ENCODE peak calls at places on chromosomes 11 and 22, in five cellular contexts. L is brain microvascular endothelial cell, D is neural progenitor cell, F is left lung, K is ovary. I is an unnamed sample.
A peak's percentile ranks its signal among the peaks of the same experiment; 100 is the strongest.

GRCh38 chr11:35364101-35364780 is 55.1 kb downstream of the SLC1A2 start:
- DNase-seq in L (peak; percentile 80), D (peak; percentile 13), F (no peak), K (peak; percentile 15), I (no peak)

GRCh38 chr11:41612415-41612814 is 153.0 kb upstream of the LRRC4C start:
- DNase-seq in L (no peak), D (peak; percentile 3), F (no peak), K (no peak), I (no peak)

GRCh38 chr11:58560842-58561241 is 14.8 kb downstream of the LPXN start:
- DNase-seq in L (no peak), D (no peak), F (no peak), K (no peak), I (no peak)

GRCh38 chr22:30315962-30316576 is 10.7 kb downstream of the TBC1D10A start:
- DNase-seq in L (no peak), D (no peak), F (no peak), K (no peak), I (no peak)

GRCh38 chr22:48690583-48691317 is 1136.9 kb downstream of the BRD1 start:
- DNase-seq in L (no peak), D (no peak), F (peak; percentile 74), K (no peak), I (no peak)

GRCh38 chr11:122337241-122338176 is 221.5 kb upstream of the BLID start:
- DNase-seq in L (no peak), D (no peak), F (no peak), K (no peak), I (peak; percentile 46)

GRCh38 chr11:79259800-79260199 is 181.0 kb downstream of the TENM4 start:
- DNase-seq in L (no peak), D (no peak), F (no peak), K (no peak), I (peak; percentile 19)

GRCh38 chr11:70326365-70326803 is 55.9 kb downstream of the PPFIA1 start:
- DNase-seq in L (no peak), D (no peak), F (no peak), K (no peak), I (no peak)

GRCh38 chr11:128456566-128457268 is 130.6 kb downstream of the ETS1 start:
- DNase-seq in L (no peak), D (no peak), F (no peak), K (no peak), I (no peak)

GRCh38 chr22:49166746-49167145 is 660.9 kb downstream of the BRD1 start:
- DNase-seq in L (no peak), D (no peak), F (no peak), K (no peak), I (no peak)

GRCh38 chr11:94835571-94835970 is 67.4 kb downstream of the AMOTL1 start:
- DNase-seq in L (no peak), D (no peak), F (no peak), K (no peak), I (no peak)
- H3K27ac ChIP-seq in L (peak overlapping the region; percentile 42), D (no peak overlapping the region), F (no peak overlapping the region), K (no peak overlapping the region), I (no peak overlapping the region)

GRCh38 chr11:75292943-75293342 is 52.4 kb downstream of the TPBGL start:
- DNase-seq in L (no peak), D (no peak), F (no peak), K (no peak), I (no peak)
- TF ChIP-seq CTCF in L (no peak), D (no peak), F (no peak), K (no peak), I (no peak)

DNA sequence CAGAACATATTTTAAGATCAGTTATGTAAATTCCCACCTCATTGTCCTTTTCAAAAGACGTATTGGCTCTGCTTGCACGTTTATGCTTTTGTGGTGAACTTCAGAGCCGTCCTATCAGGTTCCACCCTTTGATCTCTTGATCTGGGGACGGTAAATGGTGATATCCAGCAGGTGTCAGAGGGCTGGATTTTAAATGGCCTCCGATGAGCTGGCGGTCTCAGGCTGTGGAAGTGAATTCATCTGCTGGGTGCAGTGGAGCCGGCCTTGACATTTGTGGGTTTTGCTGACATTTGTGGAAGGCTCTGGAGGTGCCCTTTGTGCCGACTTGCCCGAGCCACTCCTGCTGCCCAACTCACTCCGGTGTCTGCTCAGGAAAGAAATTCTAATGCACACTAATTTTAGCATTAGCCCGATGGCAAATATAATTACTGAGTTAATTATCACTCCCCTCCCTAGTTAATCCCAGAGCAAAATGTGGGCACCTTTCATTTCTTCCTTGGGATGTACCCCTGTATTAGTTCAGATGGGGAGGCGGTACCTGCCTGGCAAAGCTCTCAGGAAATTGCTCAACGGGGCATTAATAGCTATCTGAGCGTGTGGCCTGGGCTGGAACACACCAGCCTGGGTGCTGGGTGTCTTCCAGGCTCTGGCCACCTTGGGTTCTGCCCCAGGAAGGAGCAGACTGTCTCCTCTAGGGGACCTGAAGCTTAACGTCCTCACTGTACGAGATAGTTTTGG is 9.1 kb downstream of the LRP5 start:
- DNase-seq in L (no peak), D (no peak), F (no peak), K (no peak), I (no peak)
- H3K36me3 ChIP-seq in L (no peaks in the 10 kb centered on the region), D (no peaks in the 10 kb centered on the region), F (no peaks in the 10 kb centered on the region), K (no peaks in the 10 kb centered on the region), I (no peaks in the 10 kb centered on the region)

DNA sequence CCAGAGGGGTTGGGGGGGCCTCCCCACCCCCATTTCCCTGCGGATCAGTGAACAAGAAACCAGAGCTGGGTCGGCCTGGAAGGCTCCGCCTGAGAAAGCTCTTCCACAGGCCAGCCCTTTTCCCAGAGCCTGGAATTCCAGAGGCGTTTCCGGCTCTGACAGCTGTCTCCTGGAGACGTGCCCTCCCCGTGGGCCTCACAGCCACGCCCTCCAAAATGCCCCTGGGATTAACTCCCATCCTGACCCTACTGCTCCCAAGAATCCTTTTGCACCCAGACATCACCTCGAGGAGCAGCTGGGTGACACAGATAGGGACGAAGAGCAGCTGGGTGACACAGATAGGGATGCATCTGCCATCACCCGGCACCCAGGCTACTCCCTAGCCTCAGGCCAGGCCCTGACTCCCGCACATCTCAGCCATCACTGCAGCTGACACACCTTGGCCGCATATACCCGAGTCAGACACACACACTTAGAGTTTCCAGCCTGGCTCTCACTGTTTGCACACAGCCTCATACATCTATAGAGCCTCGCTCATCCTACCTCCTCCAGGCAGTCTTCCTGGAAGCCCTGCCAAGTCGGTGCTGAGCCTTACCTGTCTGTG is 7.6 kb upstream of the CDC42EP1 start:
- DNase-seq in L (no peak), D (peak; percentile 94), F (no peak), K (peak; percentile 66), I (peak; percentile 80)
- H3K27ac ChIP-seq in L (no peak overlapping the region), D (peak overlapping the region; percentile 6), F (peak overlapping the region; percentile 57), K (peak overlapping the region; percentile 51), I (peak overlapping the region; percentile 73)

GRCh38 chr11:72418834-72419560 is 15.3 kb downstream of the CLPB start:
- DNase-seq in L (no peak), D (no peak), F (no peak), K (no peak), I (no peak)
- TF ChIP-seq CTCF in L (peak; percentile 16), D (no peak), F (no peak), K (no peak), I (no peak)

GRCh38 chr11:61080526-61080925 is 21.8 kb upstream of the CD5 start:
- DNase-seq in L (no peak), D (no peak), F (no peak), K (no peak), I (no peak)

GRCh38 chr11:61077936-61078335 is 24.4 kb upstream of the CD5 start:
- DNase-seq in L (no peak), D (no peak), F (no peak), K (no peak), I (no peak)

GRCh38 chr11:61079416-61080150 is 22.7 kb upstream of the CD5 start:
- DNase-seq in L (no peak), D (peak; percentile 18), F (no peak), K (no peak), I (no peak)

GRCh38 chr11:61075891-61076290 is 26.4 kb upstream of the CD5 start:
- DNase-seq in L (peak; percentile 71), D (peak; percentile 67), F (no peak), K (no peak), I (peak; percentile 41)

GRCh38 chr11:61076506-61077304 is 25.6 kb upstream of the CD5 start:
- DNase-seq in L (no peak), D (no peak), F (no peak), K (no peak), I (no peak)
- H3K36me3 ChIP-seq in L (no peaks in the 10 kb centered on the region), D (no peaks in the 10 kb centered on the region), F (no peaks in the 10 kb centered on the region), K (no peaks in the 10 kb centered on the region), I (no peaks in the 10 kb centered on the region)

GRCh38 chr11:96197221-96197620 is 145.8 kb downstream of the MAML2 start:
- DNase-seq in L (no peak), D (no peak), F (no peak), K (no peak), I (no peak)

GRCh38 chr11:96197801-96198465 is 145.1 kb downstream of the MAML2 start:
- DNase-seq in L (no peak), D (no peak), F (no peak), K (no peak), I (no peak)

GRCh38 chr11:96199563-96200025 is 143.4 kb downstream of the MAML2 start:
- DNase-seq in L (peak; percentile 91), D (no peak), F (no peak), K (no peak), I (peak; percentile 88)

GRCh38 chr11:96198466-96198808 is 144.6 kb downstream of the MAML2 start:
- DNase-seq in L (no peak), D (no peak), F (no peak), K (no peak), I (no peak)

DNA sequence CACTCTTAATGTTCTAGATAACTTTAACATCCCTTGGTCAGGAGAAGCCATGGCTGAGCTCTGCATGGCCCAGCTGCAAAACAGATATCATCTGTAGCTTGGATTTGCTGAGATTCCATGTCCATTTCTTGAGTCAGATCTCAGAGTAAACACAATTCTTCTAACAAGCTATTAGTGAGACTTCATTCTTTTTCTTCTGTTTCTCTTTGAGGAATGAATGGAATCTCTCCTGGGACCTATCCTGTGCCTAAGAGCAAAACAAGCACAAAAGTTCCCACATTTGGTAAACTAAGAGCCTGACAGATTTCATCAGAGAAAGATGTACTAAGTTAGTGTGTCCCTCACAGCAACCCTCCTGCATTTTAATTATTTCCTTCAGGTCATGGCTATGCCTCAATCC is 142.8 kb downstream of the MAML2 start:
- DNase-seq in L (peak; percentile 54), D (no peak), F (no peak), K (no peak), I (no peak)
- H3K27ac ChIP-seq in L (peak overlapping the region; percentile 73), D (no peak overlapping the region), F (peak overlapping the region; percentile 20), K (no peak overlapping the region), I (no peak overlapping the region)

GRCh38 chr22:37044634-37045625 is 6.6 kb upstream of the KCTD17 start:
- DNase-seq in L (no peak), D (no peak), F (no peak), K (no peak), I (no peak)

GRCh38 chr22:37043828-37044538 is 7.6 kb upstream of the KCTD17 start:
- DNase-seq in L (no peak), D (peak; percentile 55), F (peak; percentile 91), K (no peak), I (peak; percentile 66)

GRCh38 chr22:37048133-37048532 is 3.4 kb upstream of the KCTD17 start:
- DNase-seq in L (no peak), D (no peak), F (no peak), K (no peak), I (no peak)

GRCh38 chr22:37046589-37046988 is 5.0 kb upstream of the KCTD17 start:
- DNase-seq in L (no peak), D (no peak), F (no peak), K (no peak), I (no peak)

GRCh38 chr22:37045958-37046357 is 5.6 kb upstream of the KCTD17 start:
- DNase-seq in L (peak; percentile 44), D (peak; percentile 50), F (no peak), K (no peak), I (peak; percentile 72)
- TF ChIP-seq CTCF in L (peak; percentile 72), D (peak; percentile 71), F (peak; percentile 11), K (no peak), I (peak; percentile 79)

GRCh38 chr11:89613916-89614315 is 96.2 kb upstream of the TRIM77 start:
- DNase-seq in L (no peak), D (no peak), F (no peak), K (no peak), I (no peak)
- H3K36me3 ChIP-seq in L (no peaks in the 10 kb centered on the region), D (no peaks in the 10 kb centered on the region), F (no peaks in the 10 kb centered on the region), K (no peaks in the 10 kb centered on the region), I (no peaks in the 10 kb centered on the region)

I was measured in cardiac muscle cell.